ENCODE peak calls at places on chromosomes 7 and 10, in ten cellular contexts. R is mucosa of descending colon; I is H9; Z is colonic mucosa; L is fibroblast of mammary gland; T is left lung; N is heart right ventricle; B is activated CD8-positive, alpha-beta T cell treated with anti-CD3 and anti-CD28 coated beads for 36 hours; U is prostate gland; E is stomach. M is an unnamed sample.

GRCh38 chr7:6392712-6393666 is 54.8 kb downstream of the DAGLB start:
- DNase-seq in R (peak; percentile 88), I (no peak), Z (peak; percentile 96), L (peak; percentile 96), T (peak; percentile 88), N (peak; percentile 82), B (peak; percentile 72), U (peak; percentile 49), E (peak; percentile 89), M (peak; percentile 93)

GRCh38 chr7:150668472-150668911 is 17.0 kb upstream of the GIMAP2 start:
- DNase-seq in R (no peak), I (no peak), Z (no peak), L (no peak), T (no peak), N (no peak), B (peak; percentile 85), U (no peak), E (no peak), M (no peak)

GRCh38 chr7:112152186-112152585 is 54.0 kb downstream of the DOCK4 start:
- DNase-seq in R (no peak), I (no peak), Z (no peak), L (peak; percentile 38), T (no peak), N (no peak), B (no peak), U (no peak), E (no peak), M (no peak)

GRCh38 chr7:50662059-50662689 is 97.0 kb upstream of the DDC start:
- DNase-seq in R (no peak), I (no peak), Z (no peak), L (no peak), T (no peak), N (no peak), B (peak; percentile 45), U (no peak), E (no peak), M (no peak)

GRCh38 chr10:68125770-68126169 is 16.5 kb downstream of the MYPN start:
- DNase-seq in R (no peak), I (no peak), Z (no peak), L (peak; percentile 29), T (no peak), N (no peak), B (no peak), U (no peak), E (no peak), M (no peak)

GRCh38 chr10:74145133-74145532 is 5.5 kb downstream of the AP3M1 start:
- DNase-seq in R (no peak), I (no peak), Z (no peak), L (peak; percentile 88), T (no peak), N (peak; percentile 10), B (no peak), U (peak; percentile 17), E (no peak), M (no peak)

GRCh38 chr7:21454906-21455305 is 27.0 kb downstream of the SP4 start:
- DNase-seq in R (no peak), I (no peak), Z (no peak), L (no peak), T (no peak), N (no peak), B (no peak), U (no peak), E (no peak), M (no peak)

GRCh38 chr7:32941996-32942782 is 15.1 kb upstream of the FKBP9 start:
- DNase-seq in R (peak; percentile 79), I (peak; percentile 45), Z (peak; percentile 74), L (peak; percentile 53), T (peak; percentile 85), N (peak; percentile 70), B (peak; percentile 68), U (peak; percentile 42), E (peak; percentile 49), M (peak; percentile 53)

GRCh38 chr10:84375011-84375410 is 46.6 kb downstream of the CCSER2 start:
- DNase-seq in R (no peak), I (no peak), Z (peak; percentile 57), L (peak; percentile 71), T (no peak), N (peak; percentile 43), B (peak; percentile 61), U (peak; percentile 59), E (peak; percentile 41), M (no peak)

GRCh38 chr10:95758351-95759025 is 2.5 kb downstream of the ENTPD1 start:
- DNase-seq in R (no peak), I (no peak), Z (no peak), L (peak; percentile 26), T (no peak), N (no peak), B (peak; percentile 41), U (no peak), E (no peak), M (peak; percentile 47)

GRCh38 chr7:3673524-3673923 is 372.5 kb downstream of the SDK1 start:
- DNase-seq in R (no peak), I (peak; percentile 66), Z (peak; percentile 55), L (peak; percentile 17), T (no peak), N (no peak), B (peak; percentile 75), U (peak; percentile 11), E (peak; percentile 59), M (no peak)

GRCh38 chr7:70774895-70775527 is 356.9 kb upstream of the GALNT17 start:
- DNase-seq in R (no peak), I (no peak), Z (no peak), L (no peak), T (no peak), N (no peak), B (no peak), U (no peak), E (no peak), M (no peak)

GRCh38 chr7:70778585-70778984 is 353.4 kb upstream of the GALNT17 start:
- DNase-seq in R (no peak), I (no peak), Z (no peak), L (no peak), T (no peak), N (no peak), B (no peak), U (no peak), E (no peak), M (no peak)

GRCh38 chr7:70777251-70777650 is 354.7 kb upstream of the GALNT17 start:
- DNase-seq in R (no peak), I (no peak), Z (no peak), L (no peak), T (no peak), N (no peak), B (no peak), U (no peak), E (no peak), M (no peak)

GRCh38 chr7:70776627-70777101 is 355.3 kb upstream of the GALNT17 start:
- DNase-seq in R (no peak), I (no peak), Z (no peak), L (peak; percentile 68), T (no peak), N (no peak), B (peak; percentile 37), U (no peak), E (no peak), M (no peak)

GRCh38 chr7:70775570-70776156 is 356.3 kb upstream of the GALNT17 start:
- DNase-seq in R (no peak), I (no peak), Z (no peak), L (peak; percentile 41), T (no peak), N (no peak), B (no peak), U (no peak), E (no peak), M (no peak)
- TF ChIP-seq CTCF in R (no peak), I (peak; percentile 59), Z (no peak), L (peak; percentile 24), T (no peak), N (no peak), B (no peak), U (no peak), E (no peak), M (no peak)

DNA sequence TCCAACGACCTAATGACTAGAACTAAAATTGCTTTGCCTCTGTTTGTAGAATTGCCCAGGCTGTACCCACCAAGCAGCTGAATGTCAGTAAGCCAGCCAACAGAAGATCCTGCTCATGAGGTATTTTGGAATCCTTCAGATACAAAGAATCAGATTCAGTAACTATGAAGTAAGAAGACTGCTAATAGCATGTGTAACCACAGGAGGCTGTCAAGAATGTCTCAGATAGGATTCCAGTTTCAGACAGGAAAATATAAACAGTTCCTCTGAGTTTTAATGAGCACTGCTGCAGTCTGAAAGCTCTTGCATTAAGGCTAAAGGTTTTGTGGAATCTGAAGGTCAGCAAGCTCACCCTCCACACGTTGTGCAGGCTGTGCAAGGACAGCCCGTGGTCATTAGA is 112.6 kb upstream of the ADAM12 start:
- DNase-seq in R (no peak), I (no peak), Z (no peak), L (peak; percentile 46), T (no peak), N (no peak), B (no peak), U (no peak), E (no peak), M (no peak)
- TF ChIP-seq CTCF in R (no peak), I (no peak), Z (no peak), L (peak; percentile 8), T (no peak), N (no peak), B (no peak), U (no peak), E (no peak), M (no peak)

DNA sequence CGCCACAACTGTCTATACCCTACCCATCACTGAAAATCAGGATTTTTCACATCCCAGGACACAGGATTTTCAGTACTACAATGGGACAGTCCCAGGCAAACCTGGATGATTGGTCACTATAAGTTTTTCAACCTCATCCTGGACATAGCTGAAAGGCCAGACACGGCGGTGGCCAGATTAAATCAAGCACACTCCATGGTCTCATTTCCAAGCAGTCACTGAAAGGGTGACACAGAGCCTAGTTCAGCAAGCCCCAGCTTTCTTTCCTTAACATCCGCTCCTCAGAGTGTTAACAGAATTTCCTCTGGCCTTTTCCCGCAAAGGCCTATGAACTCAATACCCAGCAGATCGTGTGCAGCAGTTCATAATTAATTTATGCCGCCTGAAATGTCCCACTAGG is 104.1 kb upstream of the NANOS1 start:
- DNase-seq in R (no peak), I (no peak), Z (no peak), L (no peak), T (no peak), N (no peak), B (no peak), U (no peak), E (no peak), M (no peak)
- TF ChIP-seq CTCF in R (no peak), I (no peak), Z (no peak), L (no peak), T (no peak), N (no peak), B (no peak), U (no peak), E (no peak), M (no peak)

GRCh38 chr10:88117869-88118632 is 254.6 kb downstream of the PTEN start:
- DNase-seq in R (no peak), I (peak; percentile 41), Z (no peak), L (no peak), T (no peak), N (no peak), B (peak; percentile 38), U (no peak), E (no peak), M (peak; percentile 56)
- TF ChIP-seq CTCF in R (no peak), I (peak; percentile 59), Z (no peak), L (peak; percentile 11), T (peak; percentile 8), N (no peak), B (peak; percentile 50), U (no peak), E (no peak), M (no peak)

M was measured in CD14-positive monocyte.